ENCODE peak calls at places on chromosomes 16 and 17, in four cellular contexts. Q is adrenal gland, N is uterus, H is cardiac muscle cell. A is an unnamed sample.

GRCh38 chr17:74454197-74455024 is 12.0 kb upstream of the CD300A start:
- DNase-seq in Q (peak; percentile 30), N (peak; percentile 90), H (peak; percentile 92), A (peak; percentile 32)

GRCh38 chr16:24511174-24511573 is 28.2 kb upstream of the RBBP6 start:
- DNase-seq in N (no peak), Q (no peak), H (no peak), A (no peak)

GRCh38 chr17:48539177-48539576 is 5.7 kb downstream of the HOXB2 start:
- DNase-seq in Q (no peak), H (peak; percentile 63), N (no peak), A (no peak)

GRCh38 chr16:9016824-9017223 is 53.1 kb upstream of the USP7 start:
- DNase-seq in N (no peak), Q (no peak), H (no peak), A (no peak)

GRCh38 chr17:1714980-1715802 is 5.0 kb upstream of the TLCD2 start:
- DNase-seq in Q (peak; percentile 94), N (peak; percentile 91), H (peak; percentile 96), A (peak; percentile 86)

GRCh38 chr16:77945126-77945525 is 77.2 kb upstream of the CLEC3A start:
- DNase-seq in N (no peak), H (no peak), Q (no peak), A (no peak)

GRCh38 chr17:73410586-73411329 is 99.0 kb upstream of the CDC42EP4 start:
- DNase-seq in Q (no peak), H (peak; percentile 10), N (no peak), A (no peak)

GRCh38 chr16:68075980-68076379 is 9.2 kb upstream of the NFATC3 start:
- DNase-seq in Q (no peak), H (no peak), N (no peak), A (no peak)

GRCh38 chr16:81523387-81524115 is 78.9 kb downstream of the CMIP start:
- DNase-seq in H (peak; percentile 70), Q (peak; percentile 79), N (peak; percentile 49), A (no peak)

GRCh38 chr17:2755941-2756724 is 6.7 kb upstream of the CCDC92B start:
- DNase-seq in N (no peak), H (no peak), Q (no peak), A (peak; percentile 21)

GRCh38 chr17:5823219-5823618 is 238.9 kb upstream of the NLRP1 start:
- DNase-seq in Q (no peak), N (no peak), H (no peak), A (no peak)

GRCh38 chr17:27379863-27380533 is 76.2 kb upstream of the KSR1 start:
- DNase-seq in H (peak; percentile 78), N (peak; percentile 70), Q (peak; percentile 52), A (peak; percentile 70)

GRCh38 chr17:71099003-71099710 is 929.8 kb downstream of the KCNJ2 start:
- DNase-seq in N (no peak), Q (no peak), H (no peak), A (no peak)

GRCh38 chr17:77194179-77194578 is 53.4 kb downstream of the SEC14L1 start:
- DNase-seq in H (no peak), Q (no peak), N (no peak), A (no peak)

GRCh38 chr17:34177642-34178041 is 77.4 kb upstream of the CCL2 start:
- DNase-seq in H (peak; percentile 78), Q (no peak), N (no peak), A (no peak)

GRCh38 chr16:22672830-22673210 is 141.1 kb upstream of the HS3ST2 start:
- DNase-seq in N (no peak), H (no peak), Q (no peak), A (no peak)

GRCh38 chr16:66476328-66477027 is 49.4 kb downstream of the BEAN1 start:
- DNase-seq in N (no peak), H (peak; percentile 23), Q (no peak), A (peak; percentile 37)

GRCh38 chr17:7929158-7930029 is at the start of gene KCNAB3:
- DNase-seq in H (peak; percentile 87), N (peak; percentile 82), Q (no peak), A (peak; percentile 26)

GRCh38 chr17:48541574-48542113 is 3.3 kb downstream of the HOXB2 start:
- DNase-seq in N (peak; percentile 57), Q (no peak), H (peak; percentile 85), A (no peak)

GRCh38 chr17:28446716-28447395 is 26.6 kb upstream of the SLC13A2 start:
- DNase-seq in N (no peak), Q (no peak), H (no peak), A (no peak)

GRCh38 chr16:2194852-2195315 is 1.5 kb downstream of the CASKIN1 start:
- DNase-seq in H (peak; percentile 48), Q (no peak), N (no peak), A (peak; percentile 78)

GRCh38 chr16:726438-727290 is at the start of the genes CCDC78 and HAGHL:
- DNase-seq in N (no peak), Q (peak; percentile 70), H (peak; percentile 56), A (no peak)

GRCh38 chr16:85655216-85656129 is 33.3 kb downstream of the GINS2 start:
- DNase-seq in H (no peak), N (no peak), Q (no peak), A (no peak)
- H3K36me3 ChIP-seq in H (peaks cover 49% of the 10 kb centered on the region), N (no peaks in the 10 kb centered on the region), Q (no peaks in the 10 kb centered on the region), A (peaks cover 26% of the 10 kb centered on the region)

GRCh38 chr17:65259281-65259680 is 122.1 kb downstream of the RGS9 start:
- DNase-seq in Q (no peak), N (no peak), H (no peak), A (no peak)

GRCh38 chr17:65265276-65265675 is 128.1 kb downstream of the RGS9 start:
- DNase-seq in H (no peak), N (no peak), Q (no peak), A (no peak)

GRCh38 chr17:65260626-65261025 is 123.5 kb downstream of the RGS9 start:
- DNase-seq in N (no peak), H (no peak), Q (no peak), A (no peak)

GRCh38 chr17:65261152-65261551 is 124.0 kb downstream of the RGS9 start:
- DNase-seq in Q (no peak), H (no peak), N (no peak), A (no peak)

DNA sequence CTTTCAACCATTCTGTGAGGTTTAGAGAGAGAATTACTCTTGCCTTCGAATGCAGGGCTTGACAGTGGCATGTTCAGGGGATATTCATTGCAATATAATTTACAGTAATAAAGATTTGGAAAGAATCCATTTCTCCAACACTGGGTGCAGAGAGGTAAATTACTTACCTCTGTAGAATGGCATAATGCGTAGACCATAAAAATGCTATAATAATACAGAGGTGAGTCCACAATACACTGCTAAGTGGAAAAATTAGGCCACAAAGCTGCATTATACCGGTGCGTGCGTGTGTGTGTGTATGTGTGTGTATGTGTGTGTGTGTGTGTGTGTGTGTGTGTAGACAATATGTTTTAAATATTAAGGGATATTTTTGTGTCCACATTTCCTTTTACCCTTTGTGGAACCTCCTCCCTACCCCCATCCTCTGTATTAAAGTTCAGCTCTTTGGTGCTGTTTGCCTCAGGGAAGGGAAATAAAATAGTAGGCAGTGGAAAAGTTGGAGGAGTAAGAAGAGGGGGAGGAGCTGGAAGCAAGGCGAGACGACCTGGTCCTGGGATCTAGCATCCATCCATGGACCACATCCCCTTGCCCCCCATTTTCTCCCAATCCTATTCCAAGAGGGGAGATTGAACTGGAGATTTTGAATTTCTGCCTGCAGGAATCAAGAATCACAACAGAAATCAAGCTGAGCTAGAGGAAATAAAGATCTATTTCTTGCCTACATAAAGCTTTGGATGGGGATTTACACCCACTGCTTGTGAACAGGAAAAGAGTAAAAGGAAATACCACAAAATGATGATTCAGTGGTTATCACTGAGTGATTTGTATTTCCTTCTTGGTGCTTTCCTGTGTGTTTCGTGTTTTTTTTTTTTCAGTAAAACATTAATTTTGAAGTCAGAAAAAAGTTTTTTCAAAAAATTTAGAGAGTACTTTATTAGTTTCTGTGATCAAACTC is 124.8 kb downstream of the RGS9 start:
- DNase-seq in N (no peak), Q (no peak), H (peak; percentile 44), A (no peak)
- H3K27ac ChIP-seq in N (no peak overlapping the region), Q (no peak overlapping the region), H (no peak overlapping the region), A (no peak overlapping the region)

GRCh38 chr17:40525294-40525693 is 23.9 kb upstream of the TNS4 start:
- DNase-seq in N (no peak), Q (no peak), H (no peak), A (no peak)

GRCh38 chr17:40529991-40530390 is 28.6 kb upstream of the TNS4 start:
- DNase-seq in Q (no peak), H (no peak), N (peak; percentile 2), A (no peak)

GRCh38 chr17:40524243-40524965 is 23.0 kb upstream of the TNS4 start:
- DNase-seq in H (no peak), N (no peak), Q (no peak), A (no peak)

GRCh38 chr17:40528692-40529417 is 27.4 kb upstream of the TNS4 start:
- DNase-seq in H (no peak), Q (no peak), N (no peak), A (no peak)

DNA sequence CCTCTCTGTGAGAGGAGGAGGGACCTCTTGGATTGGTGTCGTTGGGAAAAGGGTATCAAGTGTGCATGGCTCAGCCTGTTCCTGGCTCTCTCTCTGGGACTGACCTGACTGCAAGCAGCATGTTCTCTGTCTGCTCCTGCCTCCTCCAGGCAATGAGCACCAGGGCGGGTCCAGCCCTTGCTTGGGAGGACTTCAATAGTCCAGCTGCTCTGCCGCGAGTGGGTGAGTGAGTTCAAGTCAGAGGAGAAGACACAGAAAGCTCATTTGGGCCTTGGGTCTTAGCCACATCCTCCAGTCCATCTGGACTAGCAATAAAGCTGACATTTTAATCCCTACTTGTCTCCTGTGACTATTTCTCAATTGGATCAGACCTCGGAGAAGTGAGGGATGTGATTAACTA is 25.2 kb upstream of the TNS4 start:
- DNase-seq in H (peak; percentile 30), N (peak; percentile 62), Q (no peak), A (peak; percentile 44)
- H3K4me1 ChIP-seq in H (no peaks in the 10 kb centered on the region), N (no peaks in the 10 kb centered on the region), Q (no peaks in the 10 kb centered on the region), A (no peaks in the 10 kb centered on the region)

GRCh38 chr17:19935169-19935568 is 42.5 kb downstream of the AKAP10 start:
- DNase-seq in N (no peak), Q (no peak), H (no peak), A (no peak)

GRCh38 chr17:19937522-19937921 is 40.1 kb downstream of the AKAP10 start:
- DNase-seq in Q (no peak), N (no peak), H (peak; percentile 32), A (no peak)

GRCh38 chr17:19940722-19941464 is 36.7 kb downstream of the AKAP10 start:
- DNase-seq in H (peak; percentile 68), Q (no peak), N (no peak), A (no peak)

GRCh38 chr17:19939993-19940721 is 37.5 kb downstream of the AKAP10 start:
- DNase-seq in N (no peak), H (no peak), Q (no peak), A (no peak)

DNA sequence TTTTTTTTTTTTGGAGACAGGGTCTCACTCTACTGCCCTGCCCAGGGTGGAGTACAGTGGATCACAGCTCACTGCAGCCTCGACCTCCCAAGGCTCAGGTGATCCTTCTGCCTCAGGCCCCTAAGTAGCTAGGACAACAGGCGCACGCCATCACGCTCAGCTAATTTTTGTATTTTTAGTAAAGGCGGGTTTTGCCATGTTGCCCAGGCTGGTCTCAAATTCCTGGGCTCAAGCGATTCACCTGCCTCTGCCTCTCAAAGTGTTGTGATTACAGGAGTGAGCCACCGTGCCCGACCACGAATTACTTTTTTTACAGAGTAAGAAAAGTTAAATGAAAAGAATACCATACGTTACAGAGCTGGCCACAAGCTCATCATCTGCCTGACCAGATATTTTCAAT is 38.9 kb downstream of the AKAP10 start:
- DNase-seq in Q (no peak), N (no peak), H (no peak), A (no peak)
- H3K36me3 ChIP-seq in Q (no peaks in the 10 kb centered on the region), N (no peaks in the 10 kb centered on the region), H (peaks cover 43% of the 10 kb centered on the region), A (peaks cover 12% of the 10 kb centered on the region)

A was measured in body of pancreas.